ENCODE peak calls at places on chromosomes 16 and 17, in seven cellular contexts. T, M, L, Y, N, Q and V are unnamed samples. For H3K4me1, the result is how much of the 10 kb centered on the place peaks cover.

GRCh38 chr16:86363836-86364618 is 146.3 kb upstream of the FOXF1 start:
- DNase-seq in T (no peak), M (no peak), L (no peak), Y (no peak), N (no peak), Q (no peak), V (peak)

GRCh38 chr17:48816774-48817590 is at the start of gene TTLL6:
- DNase-seq in T (peak), M (peak), L (peak), Y (peak), N (peak), Q (peak), V (peak)

GRCh38 chr16:58018803-58019202 is 6.8 kb upstream of the MMP15 start:
- DNase-seq in T (no peak), M (no peak), L (no peak), Y (no peak), N (no peak), Q (no peak), V (no peak)

GRCh38 chr17:19248923-19249574 is 11.9 kb downstream of the EPN2 start:
- DNase-seq in T (no peak), M (peak), L (peak), Y (no peak), N (peak), Q (no peak), V (peak)

GRCh38 chr17:79803997-79804855 is 7.3 kb upstream of the CBX8 start:
- DNase-seq in T (no peak), M (no peak), L (no peak), Y (no peak), N (no peak), Q (no peak), V (no peak)

GRCh38 chr17:49497147-49498036 is 2.3 kb downstream of the NGFR start:
- DNase-seq in T (peak), M (no peak), L (peak), Y (no peak), N (peak), Q (no peak), V (peak)

GRCh38 chr17:62319846-62320245 is 60.5 kb upstream of the EFCAB3 start:
- DNase-seq in T (no peak), M (no peak), L (no peak), Y (no peak), N (no peak), Q (no peak), V (no peak)

GRCh38 chr16:90008708-90009145 is 10.5 kb downstream of the DBNDD1 start:
- DNase-seq in T (peak), M (no peak), L (no peak), Y (no peak), N (peak), Q (no peak), V (no peak)

GRCh38 chr16:11583171-11583570 is 3.5 kb downstream of the LITAF start:
- DNase-seq in T (no peak), M (no peak), L (peak), Y (no peak), N (peak), Q (no peak), V (peak)

GRCh38 chr16:72848759-72849664 is 198.9 kb downstream of the ZFHX3 start:
- DNase-seq in T (no peak), M (peak), L (peak), Y (peak), N (peak), Q (peak), V (peak)

GRCh38 chr16:15639061-15639568 is 3.8 kb downstream of the MARF1 start:
- DNase-seq in T (peak), M (no peak), L (no peak), Y (no peak), N (no peak), Q (no peak), V (no peak)

GRCh38 chr16:57956270-57956808 is 14.6 kb downstream of the CNGB1 start:
- DNase-seq in T (no peak), M (no peak), L (no peak), Y (no peak), N (no peak), Q (no peak), V (no peak)

GRCh38 chr17:422196-422930 is 69.8 kb upstream of the RPH3AL start:
- DNase-seq in T (no peak), M (no peak), L (no peak), Y (no peak), N (no peak), Q (no peak), V (no peak)

GRCh38 chr17:12665263-12666210 is at the start of gene MYOCD:
- DNase-seq in T (no peak), M (peak), L (no peak), Y (no peak), N (peak), Q (no peak), V (peak)

GRCh38 chr16:73036074-73036826 is 11.7 kb downstream of the ZFHX3 start:
- DNase-seq in T (no peak), M (no peak), L (no peak), Y (no peak), N (no peak), Q (no peak), V (no peak)

GRCh38 chr17:31722251-31723056 is 136.6 kb downstream of the COPRS start:
- DNase-seq in T (no peak), M (no peak), L (no peak), Y (no peak), N (peak), Q (peak), V (no peak)

GRCh38 chr16:81740163-81740562 is 38.9 kb upstream of the PLCG2 start:
- DNase-seq in T (no peak), M (no peak), L (no peak), Y (no peak), N (no peak), Q (no peak), V (no peak)

GRCh38 chr16:84535408-84535807 is 30.9 kb upstream of the MEAK7 start:
- DNase-seq in T (no peak), M (no peak), L (no peak), Y (no peak), N (no peak), Q (no peak), V (no peak)

GRCh38 chr17:63150466-63150865 is 184.4 kb downstream of the TANC2 start:
- DNase-seq in T (no peak), M (no peak), L (no peak), Y (no peak), N (no peak), Q (no peak), V (no peak)

GRCh38 chr16:80006175-80006895 is 405.8 kb upstream of the MAF start:
- DNase-seq in T (no peak), M (peak), L (peak), Y (no peak), N (peak), Q (no peak), V (no peak)

GRCh38 chr17:45751466-45751865 is 32.7 kb upstream of the CRHR1 start:
- DNase-seq in T (no peak), M (no peak), L (no peak), Y (no peak), N (no peak), Q (no peak), V (no peak)

GRCh38 chr17:64004218-64004770 is 6.1 kb downstream of the PRR29 start:
- DNase-seq in T (no peak), M (no peak), L (no peak), Y (no peak), N (no peak), Q (no peak), V (no peak)

GRCh38 chr16:20911361-20911760 is 10.8 kb downstream of the LYRM1 start:
- DNase-seq in T (no peak), M (no peak), L (peak), Y (no peak), N (peak), Q (peak), V (no peak)

GRCh38 chr16:23670137-23670776 is 8.4 kb upstream of the PLK1 start:
- DNase-seq in T (no peak), M (no peak), L (peak), Y (no peak), N (peak), Q (no peak), V (no peak)

GRCh38 chr16:11750056-11750455 is 7.4 kb upstream of the TXNDC11 start:
- DNase-seq in T (no peak), M (no peak), L (no peak), Y (no peak), N (no peak), Q (no peak), V (no peak)

GRCh38 chr16:10114411-10114810 is 67.8 kb downstream of the GRIN2A start:
- DNase-seq in T (no peak), M (no peak), L (peak), Y (no peak), N (no peak), Q (no peak), V (peak)

GRCh38 chr17:51298508-51299371 is 38.4 kb downstream of the UTP18 start:
- DNase-seq in T (no peak), M (no peak), L (peak), Y (no peak), N (peak), Q (no peak), V (no peak)

GRCh38 chr16:1696863-1697262 is 9.1 kb upstream of the MAPK8IP3 start:
- DNase-seq in T (no peak), M (no peak), L (peak), Y (no peak), N (no peak), Q (no peak), V (no peak)

GRCh38 chr16:79370736-79371135 is 229.8 kb downstream of the MAF start:
- DNase-seq in T (no peak), M (no peak), L (no peak), Y (no peak), N (no peak), Q (no peak), V (no peak)

GRCh38 chr17:14731591-14731990 is 430.7 kb downstream of the HS3ST3B1 start:
- DNase-seq in T (no peak), M (no peak), L (no peak), Y (no peak), N (no peak), Q (no peak), V (no peak)

GRCh38 chr16:8925455-8925854 is 38.3 kb downstream of the USP7 start:
- DNase-seq in T (no peak), M (no peak), L (no peak), Y (no peak), N (no peak), Q (no peak), V (no peak)

GRCh38 chr16:66701061-66701460 is 4.5 kb upstream of the CMTM4 start:
- DNase-seq in T (no peak), M (no peak), L (no peak), Y (no peak), N (no peak), Q (no peak), V (no peak)

DNA sequence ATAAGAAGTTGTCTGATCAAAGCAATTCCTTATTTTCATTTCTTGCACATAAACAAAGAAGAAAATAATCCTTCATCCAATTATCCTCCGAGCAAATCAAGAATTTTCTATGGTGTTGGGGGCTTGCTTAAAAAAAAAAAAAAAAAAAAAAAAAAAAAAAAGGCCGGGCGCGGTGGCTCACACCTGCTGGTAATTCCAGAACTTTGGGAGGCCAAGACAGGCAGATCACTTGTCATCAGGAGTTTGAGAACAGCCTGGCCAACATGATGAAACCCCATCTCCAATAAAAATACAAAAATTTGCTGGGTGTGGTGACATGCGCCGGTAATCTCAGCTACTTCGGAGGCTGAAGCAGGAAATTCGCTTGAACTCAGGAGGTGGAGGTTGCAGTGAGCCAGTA is 19.3 kb downstream of the CNP start:
- DNase-seq in T (no peak), M (no peak), L (no peak), Y (no peak), N (no peak), Q (no peak), V (no peak)
- H3K4me3 ChIP-seq in T (no peak), M (no peak), L (no peak), Y (no peak), N (no peak), Q (no peak), V (no peak)

DNA sequence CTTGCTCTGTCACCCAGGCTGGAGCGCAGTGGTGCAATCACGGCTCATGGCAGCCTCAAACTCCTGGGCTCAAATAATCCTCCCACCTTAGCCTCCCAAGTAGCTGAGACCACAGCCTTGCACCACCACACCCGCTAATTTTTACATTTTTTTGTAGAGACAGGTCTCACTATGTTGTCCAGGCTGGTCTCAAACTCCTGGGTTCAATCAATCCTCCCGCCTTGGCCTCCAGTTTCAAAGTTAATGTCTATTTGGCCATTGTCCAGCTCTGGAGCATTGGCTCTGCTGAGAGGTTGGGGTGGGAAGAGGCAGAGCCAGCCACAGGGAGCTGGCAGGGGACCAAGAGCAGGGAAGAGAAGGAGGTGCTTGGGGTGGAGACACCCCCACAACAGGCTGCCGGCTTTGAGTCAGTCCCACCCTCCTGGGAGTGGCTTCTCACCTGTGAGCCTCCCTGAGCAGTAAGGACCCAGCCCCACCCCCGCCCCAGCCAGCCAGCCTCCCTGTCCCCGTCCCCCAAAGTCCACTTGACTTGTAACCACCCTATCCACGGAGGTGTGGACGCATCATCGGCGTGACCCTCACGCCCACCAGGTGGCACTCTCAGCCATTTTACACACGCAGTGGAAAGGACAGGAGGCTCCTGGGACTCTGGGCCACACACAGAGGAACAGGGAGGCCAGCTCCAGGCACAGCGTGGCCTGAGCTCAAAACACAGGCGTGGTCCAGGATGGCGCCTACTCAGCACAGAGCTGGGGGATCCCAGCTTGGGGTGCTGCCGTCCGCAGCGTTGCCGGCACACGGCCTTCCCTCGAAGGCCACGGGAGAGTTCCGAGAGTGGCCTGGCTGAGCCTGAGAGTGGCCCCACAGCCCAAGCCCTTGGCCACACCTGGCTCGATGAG is 22.8 kb upstream of the PVALEF start:
- DNase-seq in T (peak), M (peak), L (peak), Y (peak), N (peak), Q (peak), V (peak)
- H3K4me1 ChIP-seq in T (under half), M (under half), L (under half), Y (under half), N (under half), Q (under half), V (under half)

DNA sequence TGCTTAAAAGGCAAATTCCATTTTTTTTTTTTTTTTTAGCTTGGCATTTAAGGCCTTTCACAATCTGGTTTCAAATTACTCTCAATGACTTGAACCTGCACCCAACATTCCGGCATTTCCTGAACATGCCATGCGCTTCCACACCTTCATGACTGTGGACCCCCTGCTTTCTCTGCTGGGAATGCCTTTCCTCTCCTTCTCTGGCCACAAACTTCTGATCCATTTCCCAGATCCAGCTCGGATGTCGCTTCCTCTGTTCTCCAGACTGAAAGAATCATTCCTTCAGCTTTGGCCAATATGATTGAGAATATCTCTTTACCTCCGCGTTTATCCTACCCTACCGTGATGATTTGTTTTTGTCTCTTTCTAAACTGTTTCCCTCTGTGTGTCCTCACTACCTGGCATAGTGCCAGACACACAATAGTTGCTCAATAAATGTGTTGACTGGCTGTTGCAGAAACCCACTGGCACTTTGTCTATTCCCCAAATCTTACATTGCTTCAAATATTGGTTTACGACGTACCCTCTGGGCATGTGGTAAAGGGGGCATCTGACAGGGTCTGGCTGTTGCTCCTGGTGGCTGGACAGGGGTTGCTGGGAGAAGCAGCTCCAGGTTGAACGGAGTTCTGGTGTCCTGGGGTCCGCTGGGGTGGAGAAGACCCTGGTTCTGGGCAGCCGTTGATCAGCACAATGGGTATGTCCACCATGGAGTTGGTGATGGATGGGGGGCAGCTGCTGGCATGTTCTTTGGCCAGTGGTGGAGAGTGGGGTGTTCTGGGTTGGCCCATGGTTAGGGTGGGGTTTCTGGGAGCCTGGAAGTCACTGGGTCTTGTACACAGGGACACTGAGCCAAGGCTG is 14.7 kb downstream of the TNS4 start:
- DNase-seq in T (no peak), M (peak), L (peak), Y (no peak), N (peak), Q (no peak), V (no peak)
- H3K4me3 ChIP-seq in T (no peak), M (no peak), L (no peak), Y (no peak), N (no peak), Q (no peak), V (no peak)

DNA sequence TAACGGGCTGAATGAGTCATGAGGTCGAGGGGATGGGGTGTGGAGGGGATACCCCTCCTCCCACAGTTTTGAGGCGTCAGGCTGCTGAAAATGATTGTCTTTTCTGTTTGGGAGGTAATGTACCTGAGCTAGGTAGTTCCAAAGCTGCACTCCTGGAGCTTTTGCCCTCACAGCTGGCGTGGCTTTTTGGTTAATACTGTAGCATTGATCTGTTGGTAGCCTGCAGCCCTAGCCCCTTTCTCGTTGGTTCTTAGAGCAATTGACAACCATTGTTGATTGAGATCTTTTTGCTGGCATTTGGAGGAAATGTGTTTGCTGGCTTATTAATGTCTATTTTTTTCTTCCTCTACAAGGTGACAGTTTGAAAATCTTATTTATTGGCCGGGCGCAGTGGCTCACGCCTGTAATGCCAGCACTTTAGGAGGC is 1.8 kb downstream of the ATXN2L start:
- DNase-seq in T (no peak), M (no peak), L (no peak), Y (no peak), N (no peak), Q (no peak), V (no peak)
- H3K4me1 ChIP-seq in T (under half), M (under half), L (under half), Y (under half), N (under half), Q (under half), V (under half)

GRCh38 chr17:28720247-28720996 is 637 bp downstream of the RPL23A start:
- DNase-seq in T (no peak), M (no peak), L (no peak), Y (no peak), N (no peak), Q (no peak), V (no peak)

GRCh38 chr17:28717578-28718316 is at the start of gene RAB34:
- DNase-seq in T (no peak), M (peak), L (peak), Y (peak), N (peak), Q (peak), V (peak)

GRCh38 chr17:28716740-28717577 is 709 bp downstream of the RAB34 start:
- DNase-seq in T (no peak), M (peak), L (peak), Y (no peak), N (peak), Q (peak), V (peak)

GRCh38 chr17:28718317-28718672 is 627 bp upstream of the RAB34 start:
- DNase-seq in T (no peak), M (no peak), L (no peak), Y (no peak), N (no peak), Q (no peak), V (no peak)

DNA sequence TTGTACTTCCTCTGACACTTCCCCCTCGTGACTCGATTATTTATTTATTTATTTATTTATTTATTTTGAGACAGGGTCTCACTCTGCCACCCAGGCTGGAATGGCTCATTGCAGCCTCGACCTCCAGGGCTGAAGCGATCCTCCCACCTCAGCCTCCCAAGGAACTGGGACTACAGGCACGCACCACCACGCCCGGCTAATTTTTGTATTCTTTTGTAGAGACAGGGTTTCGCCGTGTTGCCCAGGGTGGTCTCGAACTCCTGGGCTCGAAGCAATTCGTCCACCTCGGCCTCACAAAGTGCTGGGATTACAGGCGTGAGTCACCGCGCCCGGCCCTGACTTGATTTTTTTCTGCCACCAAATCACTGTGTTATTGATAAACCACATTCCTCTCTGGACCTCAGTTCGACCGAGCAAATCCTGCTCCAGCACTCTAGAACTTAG is 773 bp upstream of the RPL23A start:
- DNase-seq in T (no peak), M (no peak), L (no peak), Y (no peak), N (no peak), Q (no peak), V (no peak)
- H3K4me3 ChIP-seq in T (peak), M (peak), L (peak), Y (no peak), N (peak), Q (peak), V (peak)

DNA sequence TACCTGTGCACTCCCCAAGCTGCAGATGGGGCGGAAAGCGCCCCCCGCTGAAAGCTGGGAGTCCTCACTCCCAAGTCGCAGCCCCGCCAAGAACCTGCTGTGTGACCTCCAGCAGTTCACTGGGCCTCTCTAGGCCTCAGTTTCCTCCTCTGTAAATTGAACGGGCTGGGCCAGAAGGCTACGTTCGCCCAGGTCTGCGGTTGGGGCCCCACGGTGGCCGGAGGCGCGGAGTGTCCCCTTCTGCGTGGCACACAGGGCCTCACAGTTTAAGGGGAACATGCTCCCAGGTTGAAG is 628 bp downstream of the GALK1 start:
- DNase-seq in T (no peak), M (no peak), L (no peak), Y (no peak), N (no peak), Q (peak), V (no peak)
- H3K4me1 ChIP-seq in T (under half), M (under half), L (under half), Y (under half), N (under half), Q (under half), V (under half)

GRCh38 chr17:82218349-82219075 is 5.9 kb upstream of the CCDC57 start:
- DNase-seq in T (no peak), M (no peak), L (no peak), Y (no peak), N (no peak), Q (no peak), V (peak)
- H3K4me3 ChIP-seq in T (no peak), M (no peak), L (no peak), Y (no peak), N (no peak), Q (no peak), V (no peak)